ENCODE peak calls at places on chromosomes 7 and 10, in seven cellular contexts. B is AG10803, I is GM20000, H is neural progenitor cell, D is endothelial cell of umbilical vein, R is psoas muscle, M is AG09309. A is an unnamed sample.

GRCh38 chr10:34181545-34182300 is 633.4 kb downstream of the PARD3 start:
- DNase-seq in I (no peak), R (no peak), B (peak; percentile 76), D (peak; percentile 34), H (peak; percentile 45), M (no peak), A (no peak)

GRCh38 chr10:134205-134742 is 981 bp upstream of the ZMYND11 start:
- DNase-seq in H (peak; percentile 55), M (no peak), R (no peak), I (no peak), B (no peak), D (peak; percentile 48), A (no peak)

GRCh38 chr10:77907900-77908717 is 18.4 kb downstream of the DLG5 start:
- DNase-seq in B (no peak), I (no peak), H (no peak), M (no peak), D (no peak), R (no peak), A (no peak)

GRCh38 chr10:100567249-100567648 is 31.5 kb downstream of the HIF1AN start:
- DNase-seq in B (no peak), D (no peak), H (no peak), I (no peak), M (no peak), R (no peak), A (no peak)

GRCh38 chr10:71301371-71301916 is 17.6 kb upstream of the SLC29A3 start:
- DNase-seq in B (no peak), R (peak; percentile 6), M (no peak), D (no peak), I (no peak), H (no peak), A (no peak)

GRCh38 chr7:14420768-14421167 is 431.3 kb upstream of the ETV1 start:
- DNase-seq in B (no peak), R (no peak), M (no peak), D (no peak), I (no peak), H (no peak), A (no peak)

GRCh38 chr7:96649981-96650380 is 59.7 kb downstream of the SEM1 start:
- DNase-seq in R (no peak), M (no peak), I (no peak), H (no peak), B (peak; percentile 21), D (no peak), A (no peak)

GRCh38 chr10:24720096-24720495 is 3.6 kb downstream of the ARHGAP21 start:
- DNase-seq in M (no peak), B (no peak), I (no peak), H (no peak), R (no peak), D (no peak), A (no peak)

GRCh38 chr7:44066494-44067063 is 1.2 kb upstream of the PGAM2 start:
- DNase-seq in I (no peak), M (no peak), R (peak; percentile 12), D (no peak), H (no peak), B (no peak), A (peak; percentile 71)

GRCh38 chr7:27210441-27211083 is 10.7 kb upstream of the HOXA13 start:
- DNase-seq in H (peak; percentile 83), D (no peak), B (peak; percentile 25), R (no peak), M (no peak), I (peak; percentile 83), A (no peak)

GRCh38 chr10:131487822-131488221 is 176.3 kb upstream of the TCERG1L start:
- DNase-seq in I (no peak), B (no peak), R (no peak), H (no peak), M (no peak), D (no peak), A (no peak)
- TF ChIP-seq CTCF in I (no peak), B (no peak), R (no peak), H (peak; percentile 41), M (no peak), D (no peak), A (no peak)

DNA sequence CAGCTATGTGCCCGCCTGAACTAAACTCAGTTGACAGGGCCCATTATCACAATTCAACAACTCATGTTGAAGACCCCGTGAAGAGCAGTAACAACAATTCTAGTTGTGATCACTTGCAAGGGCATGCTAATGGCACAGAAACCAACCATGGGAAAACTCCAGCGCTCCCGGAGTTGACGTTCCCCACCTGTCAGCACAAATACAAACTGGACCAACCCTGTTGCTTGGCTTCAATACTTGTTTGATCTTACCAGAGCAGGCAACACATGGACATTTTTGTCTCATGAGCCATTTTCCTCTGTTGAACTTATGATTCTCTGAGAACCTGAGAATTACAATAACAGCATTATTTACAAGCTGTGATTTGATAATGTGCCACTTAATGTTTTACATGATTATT is 119.0 kb upstream of the LANCL2 start:
- DNase-seq in I (no peak), B (peak; percentile 28), D (no peak), H (no peak), R (no peak), M (no peak), A (no peak)
- TF ChIP-seq CTCF in I (no peak), B (no peak), D (no peak), H (no peak), R (no peak), M (no peak), A (no peak)

GRCh38 chr10:82966130-82966529 is 1091.1 kb downstream of the NRG3 start:
- DNase-seq in H (no peak), M (no peak), D (no peak), B (no peak), R (no peak), I (no peak), A (no peak)

GRCh38 chr10:82968533-82968932 is 1093.5 kb downstream of the NRG3 start:
- DNase-seq in I (no peak), D (peak; percentile 18), H (no peak), R (no peak), B (no peak), M (no peak), A (no peak)

DNA sequence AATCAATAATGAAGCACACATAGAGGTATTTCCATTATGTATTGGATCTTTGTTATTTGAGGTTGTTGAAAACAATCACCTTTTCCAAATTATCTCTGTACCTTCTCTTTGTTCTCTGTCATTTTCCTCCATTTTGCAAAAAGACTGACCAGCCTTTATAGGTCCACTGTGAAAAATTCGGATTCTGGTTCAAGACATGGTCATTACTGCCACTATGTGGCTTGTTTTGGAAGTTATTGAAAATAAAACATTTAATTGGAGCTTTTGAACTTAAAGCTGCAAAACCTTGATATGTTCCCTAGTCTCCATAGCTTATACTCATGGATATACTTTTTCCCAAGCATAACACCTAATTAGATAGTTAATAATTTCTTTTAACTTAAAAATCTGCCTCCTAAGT is 1094.4 kb downstream of the NRG3 start:
- DNase-seq in I (peak; percentile 4), H (no peak), R (no peak), D (peak; percentile 29), B (peak; percentile 32), M (no peak), A (no peak)
- TF ChIP-seq CTCF in I (no peak), H (peak; percentile 50), R (peak; percentile 5), D (no peak), B (peak; percentile 48), M (peak; percentile 26), A (peak; percentile 80)

DNA sequence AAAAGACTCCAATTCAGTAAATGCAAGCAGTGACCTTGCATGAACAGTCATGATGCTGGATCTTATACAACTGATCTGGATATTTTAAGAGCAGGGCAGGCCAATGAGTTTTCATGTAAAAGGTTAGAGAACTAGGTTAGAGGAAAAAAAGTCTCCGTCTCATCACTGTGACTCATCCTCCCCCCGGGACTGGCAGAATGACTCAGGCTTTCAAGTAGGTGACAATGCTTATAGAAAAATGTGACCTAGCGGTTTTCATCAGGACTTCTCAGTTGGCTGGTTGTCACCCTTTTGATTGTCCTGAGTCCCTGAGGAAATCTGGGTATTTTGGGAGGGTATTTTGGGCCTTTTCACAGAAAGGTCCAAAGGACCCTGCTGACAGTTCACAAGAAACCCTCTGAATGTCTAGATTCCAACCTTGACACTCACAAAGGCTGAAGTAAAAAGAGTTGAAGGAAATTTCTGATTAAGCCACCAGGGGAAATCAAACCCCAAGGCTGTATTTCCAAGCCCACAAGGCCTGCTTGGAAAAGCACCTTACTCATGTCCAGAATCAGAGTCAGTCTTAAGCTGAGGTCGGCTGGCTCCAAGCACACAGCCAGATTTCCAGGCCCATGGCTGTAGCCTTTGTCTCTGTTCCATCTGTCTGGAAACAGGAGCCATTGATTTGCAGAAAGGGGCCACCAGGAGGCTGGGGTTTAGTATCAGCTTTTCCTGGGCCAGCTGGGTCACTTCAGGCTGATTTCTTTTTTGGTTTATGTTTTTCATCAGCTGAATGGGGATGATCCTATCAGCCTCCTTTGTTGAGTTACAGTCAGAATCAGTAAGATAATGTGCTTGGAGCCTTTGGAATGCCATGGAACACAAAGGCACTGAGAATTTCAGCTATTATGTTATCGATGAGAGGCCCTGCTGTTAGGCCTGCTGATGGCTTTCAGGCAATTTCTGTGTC is 226.4 kb upstream of the HABP2 start:
- DNase-seq in R (peak; percentile 79), M (peak; percentile 73), H (peak; percentile 70), B (peak; percentile 88), D (peak; percentile 42), I (peak; percentile 31), A (no peak)
- TF ChIP-seq CTCF in R (peak; percentile 6), M (peak; percentile 49), H (peak; percentile 40), B (peak; percentile 56), D (no peak), I (no peak), A (peak; percentile 74)